ENCODE peak calls at places on chromosomes 4 and X, in ten cellular contexts. Y, Q, F, O, S, V, M, G, U and N are unnamed samples.

GRCh38 chr4:118586357-118586790 is 98.8 kb upstream of the METTL14 start:
- DNase-seq in O (peak), F (no peak), Q (no peak), G (no peak), M (no peak), S (no peak), V (no peak), U (no peak), Y (no peak), N (no peak)

GRCh38 chr4:35539404-35540055 is 704.8 kb downstream of the ARAP2 start:
- DNase-seq in S (no peak), G (no peak), Y (no peak), F (no peak), O (no peak), U (no peak), M (no peak), V (no peak), Q (no peak), N (no peak)

GRCh38 chrX:9745417-9746115 is 20.1 kb downstream of the GPR143 start:
- DNase-seq in M (no peak), U (no peak), Q (no peak), F (no peak), O (no peak), S (no peak), Y (no peak), V (no peak), G (peak), N (no peak)

GRCh38 chrX:16869393-16870094 is 618 bp downstream of the RBBP7 start:
- DNase-seq in S (peak), M (peak), V (peak), Y (peak), F (peak), G (peak), O (peak), Q (no peak), U (peak), N (peak)

GRCh38 chr4:118033148-118034060 is 882 bp upstream of the NDST3 start:
- DNase-seq in M (peak), G (peak), U (peak), S (peak), O (peak), F (peak), Y (no peak), V (peak), Q (no peak), N (peak)

GRCh38 chrX:136708348-136708747 is 60.4 kb downstream of the CD40LG start:
- DNase-seq in S (no peak), O (no peak), Y (no peak), F (no peak), U (no peak), G (no peak), M (no peak), Q (no peak), V (no peak), N (no peak)

GRCh38 chr4:187366530-187367279 is 628.9 kb upstream of the ZFP42 start:
- DNase-seq in Y (no peak), S (peak), G (no peak), O (no peak), U (no peak), V (no peak), F (peak), M (peak), Q (no peak), N (no peak)

GRCh38 chr4:20305976-20306375 is 54.3 kb downstream of the SLIT2 start:
- DNase-seq in M (no peak), Q (no peak), U (no peak), O (peak), F (no peak), S (no peak), Y (no peak), V (no peak), G (peak), N (no peak)

GRCh38 chrX:49309401-49309981 is 6.0 kb downstream of the GAGE10 start:
- DNase-seq in S (no peak), G (no peak), Y (no peak), V (no peak), F (no peak), Q (no peak), O (no peak), U (no peak), M (no peak), N (no peak)

GRCh38 chr4:42628740-42629139 is 28.2 kb downstream of the ATP8A1 start:
- DNase-seq in U (no peak), F (no peak), Q (no peak), M (no peak), O (no peak), V (no peak), G (no peak), S (no peak), Y (no peak), N (no peak)

GRCh38 chr4:113821851-113822250 is 60.3 kb upstream of the CAMK2D start:
- DNase-seq in Y (no peak), O (no peak), U (no peak), S (no peak), G (no peak), V (no peak), F (no peak), Q (no peak), M (no peak), N (no peak)

GRCh38 chr4:36997727-36998126 is 246.8 kb upstream of the NWD2 start:
- DNase-seq in V (no peak), U (no peak), Q (peak), O (no peak), F (no peak), M (no peak), S (no peak), Y (no peak), G (no peak), N (no peak)

GRCh38 chr4:73442275-73442674 is 6.3 kb downstream of the AFP start:
- DNase-seq in Y (no peak), O (no peak), S (no peak), G (no peak), M (no peak), U (no peak), V (no peak), F (no peak), Q (no peak), N (no peak)

GRCh38 chrX:1452497-1453389 is at the start of gene ASMTL:
- DNase-seq in M (peak), V (peak), U (peak), F (peak), G (peak), Q (peak), S (peak), Y (peak), O (peak), N (peak)

GRCh38 chrX:1450381-1451161 is 2.1 kb downstream of the ASMTL start:
- DNase-seq in Y (peak), O (no peak), S (peak), Q (no peak), V (no peak), U (peak), G (peak), M (no peak), F (no peak), N (peak)

GRCh38 chrX:1453390-1453783 is 678 bp upstream of the ASMTL start:
- DNase-seq in S (no peak), F (no peak), Q (no peak), M (no peak), G (no peak), Y (no peak), O (no peak), U (no peak), V (no peak), N (no peak)

GRCh38 chrX:1451251-1451675 is 1.4 kb downstream of the ASMTL start:
- DNase-seq in S (peak), O (no peak), F (no peak), U (peak), M (no peak), V (no peak), G (no peak), Q (no peak), Y (peak), N (peak)

DNA sequence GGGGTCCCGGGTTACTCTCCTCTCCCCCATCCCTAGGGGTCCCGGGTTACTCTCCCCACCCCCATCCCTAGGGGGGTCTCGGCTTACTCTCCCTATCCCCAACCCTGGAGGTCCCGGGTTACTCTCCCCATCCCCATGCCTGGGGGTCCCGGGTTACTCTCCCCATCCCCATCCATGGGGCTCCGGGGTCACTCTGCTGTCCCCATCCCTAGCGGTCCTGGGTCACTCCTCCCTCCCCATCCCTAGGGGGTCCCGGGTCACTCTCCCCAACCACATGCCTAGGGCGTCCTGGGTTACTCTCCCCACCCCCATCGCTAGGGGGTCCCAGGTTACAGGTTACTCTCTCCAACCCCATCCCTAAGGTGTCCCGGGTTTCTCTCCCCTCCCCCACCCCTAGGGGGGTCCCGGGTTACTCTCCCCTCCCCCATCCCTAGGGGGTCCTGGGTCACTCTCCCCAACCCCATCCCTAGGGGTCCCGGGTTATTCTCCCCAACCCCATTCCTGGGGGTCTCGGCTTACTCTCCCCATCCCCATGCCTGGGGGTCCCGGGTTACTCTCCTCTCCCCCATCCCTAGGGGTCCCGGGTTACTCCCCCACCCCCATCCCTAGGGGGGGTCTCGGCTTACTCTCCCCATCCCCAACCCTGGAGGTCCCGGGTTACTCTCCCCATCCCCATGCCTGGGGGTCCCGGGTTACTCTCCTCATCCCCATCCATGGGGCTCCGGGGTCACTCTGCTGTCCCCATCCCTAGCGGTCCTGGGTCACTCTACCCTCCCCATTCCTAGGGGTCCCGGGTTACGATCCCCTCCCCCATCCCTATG is 823 bp downstream of the ASMTL start:
- DNase-seq in F (peak), G (peak), S (peak), Y (no peak), V (no peak), O (no peak), M (no peak), U (peak), Q (no peak), N (peak)
- TF ChIP-seq CTCF in F (no peak), G (no peak), S (no peak), Y (no peak), V (no peak), O (no peak), M (no peak), U (no peak), Q (no peak), N (no peak)

DNA sequence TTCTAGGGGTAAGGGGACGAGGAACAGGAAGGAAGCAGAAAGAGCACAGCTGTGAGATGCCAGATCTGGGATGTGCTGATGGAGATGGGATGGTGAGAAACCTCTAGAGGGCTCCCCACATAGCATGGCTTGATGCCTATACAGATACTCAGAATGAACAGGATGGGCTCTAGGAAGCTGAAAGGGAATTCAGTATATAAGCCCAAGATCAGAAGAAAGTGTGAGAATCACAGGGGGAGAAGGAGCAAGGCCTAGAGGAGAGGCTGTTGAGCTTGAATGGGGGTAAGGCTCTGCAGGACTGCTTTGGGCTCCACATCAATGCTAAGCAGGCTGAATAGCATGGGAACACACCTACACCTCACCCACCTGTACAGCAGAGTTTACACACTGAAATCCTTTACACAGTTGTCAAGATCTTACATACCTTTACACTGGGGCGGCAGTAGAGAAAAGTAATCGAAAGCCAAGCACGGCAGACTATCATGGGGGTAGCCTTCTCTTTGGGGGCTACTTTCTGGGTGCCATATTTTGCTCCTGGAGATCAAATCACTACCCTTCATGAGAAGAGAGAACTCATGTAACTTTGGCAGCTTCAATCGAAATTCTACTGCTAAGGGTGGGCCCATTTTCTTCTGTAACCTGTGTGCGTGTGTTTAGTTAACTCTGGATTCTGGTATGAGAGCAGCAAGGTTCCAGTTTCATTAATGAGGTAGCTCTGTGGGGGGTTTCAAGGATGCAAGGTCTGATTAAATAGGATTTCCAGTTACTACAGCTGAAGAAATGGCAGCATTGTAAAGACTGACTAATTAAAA is 30.6 kb downstream of the HOPX start:
- DNase-seq in Y (no peak), F (no peak), M (no peak), V (no peak), O (no peak), G (no peak), S (no peak), Q (no peak), U (no peak), N (no peak)
- TF ChIP-seq CTCF in Y (no peak), F (no peak), M (no peak), V (no peak), O (no peak), G (no peak), S (no peak), Q (peak), U (no peak), N (no peak)

GRCh38 chr4:26583865-26584652 is at the start of gene TBC1D19:
- DNase-seq in O (peak), V (peak), Y (peak), U (peak), M (peak), Q (peak), F (peak), S (peak), G (peak), N (peak)

GRCh38 chr4:26579169-26579568 is 4.7 kb upstream of the TBC1D19 start:
- DNase-seq in S (no peak), Y (no peak), U (no peak), G (no peak), F (no peak), O (no peak), Q (no peak), V (no peak), M (no peak), N (no peak)

GRCh38 chr4:26584725-26585124 is 841 bp downstream of the TBC1D19 start:
- DNase-seq in V (no peak), Y (no peak), M (no peak), U (no peak), Q (no peak), F (no peak), O (no peak), S (no peak), G (no peak), N (no peak)

GRCh38 chr4:26583538-26583864 is 383 bp upstream of the TBC1D19 start:
- DNase-seq in Y (no peak), S (no peak), Q (no peak), O (no peak), V (no peak), G (no peak), F (no peak), M (no peak), U (no peak), N (no peak)
- TF ChIP-seq CTCF in Y (no peak), S (no peak), Q (no peak), O (no peak), V (no peak), G (no peak), F (no peak), M (no peak), U (no peak), N (peak)

GRCh38 chrX:20742106-20742505 is 475.4 kb upstream of the RPS6KA3 start:
- DNase-seq in Y (no peak), G (peak), S (no peak), F (no peak), Q (no peak), M (no peak), O (no peak), V (no peak), U (no peak), N (no peak)

GRCh38 chrX:20743054-20743453 is 476.3 kb upstream of the RPS6KA3 start:
- DNase-seq in U (no peak), G (no peak), Y (no peak), M (no peak), Q (no peak), S (no peak), V (no peak), F (no peak), O (no peak), N (no peak)

GRCh38 chrX:20740443-20740842 is 473.7 kb upstream of the RPS6KA3 start:
- DNase-seq in M (no peak), U (no peak), Q (no peak), F (no peak), O (no peak), V (no peak), G (no peak), Y (no peak), S (no peak), N (no peak)

DNA sequence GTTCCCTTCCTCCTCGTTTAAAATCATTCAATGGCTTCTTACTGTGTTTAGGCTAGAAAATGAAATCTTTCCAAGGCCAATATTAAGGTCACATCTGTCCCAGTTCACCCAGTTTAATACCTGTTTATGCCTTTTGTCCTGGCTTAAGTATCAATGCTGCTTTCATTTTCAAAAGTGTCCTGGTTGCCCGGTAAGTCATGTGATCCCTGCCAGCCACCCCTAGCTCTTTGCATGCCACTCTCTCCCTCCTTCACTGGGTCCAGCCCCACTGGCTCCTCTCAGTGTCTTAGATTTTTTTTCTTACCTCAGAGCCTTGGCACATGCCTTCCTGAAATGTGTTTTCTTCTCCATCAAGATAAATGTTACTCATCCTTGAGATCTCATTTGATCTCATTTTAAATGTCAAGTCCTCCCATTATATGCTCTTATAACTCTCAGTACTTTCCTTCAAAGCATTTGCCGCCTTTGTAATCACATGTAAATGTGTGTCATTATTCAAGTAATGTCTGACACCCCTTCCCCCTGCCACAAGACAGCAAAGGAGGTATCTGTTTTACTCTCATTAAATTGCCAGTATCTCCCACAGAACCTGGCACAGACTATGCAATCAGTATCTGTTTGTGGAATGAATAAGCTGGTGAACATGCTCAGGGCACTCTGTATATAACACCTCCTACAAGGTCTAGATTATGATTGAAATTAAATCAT is 472.5 kb upstream of the RPS6KA3 start:
- DNase-seq in V (no peak), Q (no peak), S (no peak), O (no peak), F (no peak), G (no peak), U (no peak), Y (no peak), M (no peak), N (no peak)
- TF ChIP-seq CTCF in V (no peak), Q (no peak), S (no peak), O (no peak), F (no peak), G (no peak), U (no peak), Y (no peak), M (no peak), N (no peak)

DNA sequence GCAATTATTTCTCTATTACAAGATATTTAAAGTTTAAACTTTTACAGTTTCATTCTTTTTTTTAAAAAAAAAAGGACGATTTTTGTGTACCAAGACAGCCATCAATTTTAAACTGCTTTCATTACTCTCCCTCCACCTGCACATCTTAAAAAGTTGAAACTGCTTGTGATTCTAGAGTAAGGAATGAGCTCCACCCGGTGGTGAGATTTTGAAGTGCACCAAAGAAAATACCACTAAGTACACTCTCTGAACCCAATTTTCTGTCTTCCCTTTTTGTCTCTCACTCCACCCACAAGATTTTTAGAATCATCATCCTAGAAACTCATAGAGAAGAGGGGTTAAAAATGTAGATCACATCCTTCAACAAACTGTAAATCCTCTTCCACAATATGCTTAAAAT is 91.3 kb upstream of the WDR44 start:
- DNase-seq in Q (no peak), O (peak), M (no peak), Y (no peak), S (no peak), U (no peak), G (peak), V (peak), F (peak), N (no peak)
- TF ChIP-seq CTCF in Q (peak), O (peak), M (peak), Y (peak), S (peak), U (peak), G (peak), V (peak), F (peak), N (peak)